ENCODE peak calls at places on chromosomes 16 and 17, in ten cellular contexts. One of them, this sample, is unnamed.

GRCh38 chr17:44533533-44534246 is 23.6 kb upstream of the FZD2 start:
- DNase-seq in activated T-cell treated with anti-CD3 and anti-CD28 coated beads, Interleukin-2, amount 50 U/mL, for 24 hours: peak
- DNase-seq in astrocyte: peak
- DNase-seq in smooth muscle cell of the brain vasculature: no peak
- DNase-seq in B cell: peak
- DNase-seq in EL: peak
- DNase-seq in left ventricle myocardium superior: peak
- DNase-seq in stimulated activated CD8-positive, alpha-beta memory T cell treated with anti-CD3 and anti-CD28 coated beads, Interleukin-12 subunit alpha, Interleukin-12 subunit beta, amount 100 ng/mL, for 4 hours: peak
- DNase-seq in activated naive CD4-positive, alpha-beta T cell: peak
- DNase-seq in kidney tubule cell: peak
- DNase-seq in this sample: peak

GRCh38 chr17:66855204-66855603 is 20.3 kb downstream of the CACNG5 start:
- DNase-seq in smooth muscle cell of the brain vasculature: no peak
- DNase-seq in stimulated activated CD8-positive, alpha-beta memory T cell treated with anti-CD3 and anti-CD28 coated beads, Interleukin-12 subunit alpha, Interleukin-12 subunit beta, amount 100 ng/mL, for 4 hours: no peak
- DNase-seq in EL: peak
- DNase-seq in B cell: no peak
- DNase-seq in kidney tubule cell: no peak
- DNase-seq in activated T-cell treated with anti-CD3 and anti-CD28 coated beads, Interleukin-2, amount 50 U/mL, for 24 hours: peak
- DNase-seq in left ventricle myocardium superior: no peak
- DNase-seq in astrocyte: no peak
- DNase-seq in activated naive CD4-positive, alpha-beta T cell: no peak
- DNase-seq in this sample: no peak

GRCh38 chr17:67824735-67825626 is at the start of gene BPTF:
- DNase-seq in smooth muscle cell of the brain vasculature: peak
- DNase-seq in left ventricle myocardium superior: peak
- DNase-seq in stimulated activated CD8-positive, alpha-beta memory T cell treated with anti-CD3 and anti-CD28 coated beads, Interleukin-12 subunit alpha, Interleukin-12 subunit beta, amount 100 ng/mL, for 4 hours: peak
- DNase-seq in activated naive CD4-positive, alpha-beta T cell: peak
- DNase-seq in kidney tubule cell: peak
- DNase-seq in EL: peak
- DNase-seq in activated T-cell treated with anti-CD3 and anti-CD28 coated beads, Interleukin-2, amount 50 U/mL, for 24 hours: peak
- DNase-seq in astrocyte: peak
- DNase-seq in B cell: peak
- DNase-seq in this sample: peak

GRCh38 chr16:86026136-86026905 is 127.4 kb downstream of the IRF8 start:
- DNase-seq in EL: no peak
- DNase-seq in activated naive CD4-positive, alpha-beta T cell: no peak
- DNase-seq in left ventricle myocardium superior: no peak
- DNase-seq in B cell: no peak
- DNase-seq in activated T-cell treated with anti-CD3 and anti-CD28 coated beads, Interleukin-2, amount 50 U/mL, for 24 hours: no peak
- DNase-seq in astrocyte: no peak
- DNase-seq in stimulated activated CD8-positive, alpha-beta memory T cell treated with anti-CD3 and anti-CD28 coated beads, Interleukin-12 subunit alpha, Interleukin-12 subunit beta, amount 100 ng/mL, for 4 hours: no peak
- DNase-seq in kidney tubule cell: no peak
- DNase-seq in smooth muscle cell of the brain vasculature: no peak
- DNase-seq in this sample: no peak

GRCh38 chr16:53534206-53534605 is 31.2 kb upstream of the AKTIP start:
- DNase-seq in B cell: no peak
- DNase-seq in smooth muscle cell of the brain vasculature: no peak
- DNase-seq in EL: no peak
- DNase-seq in activated naive CD4-positive, alpha-beta T cell: no peak
- DNase-seq in kidney tubule cell: no peak
- DNase-seq in stimulated activated CD8-positive, alpha-beta memory T cell treated with anti-CD3 and anti-CD28 coated beads, Interleukin-12 subunit alpha, Interleukin-12 subunit beta, amount 100 ng/mL, for 4 hours: no peak
- DNase-seq in activated T-cell treated with anti-CD3 and anti-CD28 coated beads, Interleukin-2, amount 50 U/mL, for 24 hours: no peak
- DNase-seq in left ventricle myocardium superior: no peak
- DNase-seq in astrocyte: no peak
- DNase-seq in this sample: no peak

GRCh38 chr17:82114447-82114846 is 16.4 kb upstream of the FASN start:
- DNase-seq in astrocyte: no peak
- DNase-seq in B cell: no peak
- DNase-seq in stimulated activated CD8-positive, alpha-beta memory T cell treated with anti-CD3 and anti-CD28 coated beads, Interleukin-12 subunit alpha, Interleukin-12 subunit beta, amount 100 ng/mL, for 4 hours: no peak
- DNase-seq in activated naive CD4-positive, alpha-beta T cell: no peak
- DNase-seq in activated T-cell treated with anti-CD3 and anti-CD28 coated beads, Interleukin-2, amount 50 U/mL, for 24 hours: no peak
- DNase-seq in smooth muscle cell of the brain vasculature: no peak
- DNase-seq in EL: no peak
- DNase-seq in left ventricle myocardium superior: no peak
- DNase-seq in kidney tubule cell: no peak
- DNase-seq in this sample: no peak

GRCh38 chr17:9018731-9019130 is 2.6 kb upstream of the NTN1 start:
- DNase-seq in kidney tubule cell: no peak
- DNase-seq in smooth muscle cell of the brain vasculature: no peak
- DNase-seq in EL: no peak
- DNase-seq in activated naive CD4-positive, alpha-beta T cell: no peak
- DNase-seq in astrocyte: no peak
- DNase-seq in left ventricle myocardium superior: no peak
- DNase-seq in stimulated activated CD8-positive, alpha-beta memory T cell treated with anti-CD3 and anti-CD28 coated beads, Interleukin-12 subunit alpha, Interleukin-12 subunit beta, amount 100 ng/mL, for 4 hours: no peak
- DNase-seq in B cell: no peak
- DNase-seq in activated T-cell treated with anti-CD3 and anti-CD28 coated beads, Interleukin-2, amount 50 U/mL, for 24 hours: no peak
- DNase-seq in this sample: no peak

GRCh38 chr16:83470406-83470805 is 337.4 kb upstream of the HSBP1 start:
- DNase-seq in activated naive CD4-positive, alpha-beta T cell: no peak
- DNase-seq in smooth muscle cell of the brain vasculature: no peak
- DNase-seq in activated T-cell treated with anti-CD3 and anti-CD28 coated beads, Interleukin-2, amount 50 U/mL, for 24 hours: no peak
- DNase-seq in astrocyte: peak
- DNase-seq in B cell: no peak
- DNase-seq in kidney tubule cell: peak
- DNase-seq in EL: peak
- DNase-seq in left ventricle myocardium superior: no peak
- DNase-seq in stimulated activated CD8-positive, alpha-beta memory T cell treated with anti-CD3 and anti-CD28 coated beads, Interleukin-12 subunit alpha, Interleukin-12 subunit beta, amount 100 ng/mL, for 4 hours: no peak
- DNase-seq in this sample: no peak

GRCh38 chr17:2008332-2009126 is 16.6 kb downstream of the RTN4RL1 start:
- DNase-seq in kidney tubule cell: no peak
- DNase-seq in activated T-cell treated with anti-CD3 and anti-CD28 coated beads, Interleukin-2, amount 50 U/mL, for 24 hours: no peak
- DNase-seq in EL: no peak
- DNase-seq in left ventricle myocardium superior: no peak
- DNase-seq in stimulated activated CD8-positive, alpha-beta memory T cell treated with anti-CD3 and anti-CD28 coated beads, Interleukin-12 subunit alpha, Interleukin-12 subunit beta, amount 100 ng/mL, for 4 hours: no peak
- DNase-seq in astrocyte: no peak
- DNase-seq in B cell: no peak
- DNase-seq in smooth muscle cell of the brain vasculature: no peak
- DNase-seq in activated naive CD4-positive, alpha-beta T cell: no peak
- DNase-seq in this sample: no peak

GRCh38 chr16:54430491-54431030 is 144.0 kb upstream of the IRX3 start:
- DNase-seq in B cell: no peak
- DNase-seq in stimulated activated CD8-positive, alpha-beta memory T cell treated with anti-CD3 and anti-CD28 coated beads, Interleukin-12 subunit alpha, Interleukin-12 subunit beta, amount 100 ng/mL, for 4 hours: no peak
- DNase-seq in activated T-cell treated with anti-CD3 and anti-CD28 coated beads, Interleukin-2, amount 50 U/mL, for 24 hours: no peak
- DNase-seq in EL: peak
- DNase-seq in smooth muscle cell of the brain vasculature: no peak
- DNase-seq in left ventricle myocardium superior: no peak
- DNase-seq in kidney tubule cell: no peak
- DNase-seq in astrocyte: peak
- DNase-seq in activated naive CD4-positive, alpha-beta T cell: no peak
- DNase-seq in this sample: no peak

GRCh38 chr17:31645351-31645750 is 213.7 kb downstream of the COPRS start:
- DNase-seq in astrocyte: no peak
- DNase-seq in EL: no peak
- DNase-seq in activated naive CD4-positive, alpha-beta T cell: no peak
- DNase-seq in B cell: no peak
- DNase-seq in smooth muscle cell of the brain vasculature: no peak
- DNase-seq in left ventricle myocardium superior: no peak
- DNase-seq in kidney tubule cell: no peak
- DNase-seq in activated T-cell treated with anti-CD3 and anti-CD28 coated beads, Interleukin-2, amount 50 U/mL, for 24 hours: no peak
- DNase-seq in stimulated activated CD8-positive, alpha-beta memory T cell treated with anti-CD3 and anti-CD28 coated beads, Interleukin-12 subunit alpha, Interleukin-12 subunit beta, amount 100 ng/mL, for 4 hours: no peak
- DNase-seq in this sample: no peak

GRCh38 chr17:42111265-42111636 is 1.3 kb downstream of the DHX58 start:
- DNase-seq in astrocyte: no peak
- DNase-seq in EL: no peak
- DNase-seq in B cell: no peak
- DNase-seq in activated T-cell treated with anti-CD3 and anti-CD28 coated beads, Interleukin-2, amount 50 U/mL, for 24 hours: no peak
- DNase-seq in activated naive CD4-positive, alpha-beta T cell: no peak
- DNase-seq in kidney tubule cell: no peak
- DNase-seq in stimulated activated CD8-positive, alpha-beta memory T cell treated with anti-CD3 and anti-CD28 coated beads, Interleukin-12 subunit alpha, Interleukin-12 subunit beta, amount 100 ng/mL, for 4 hours: no peak
- DNase-seq in smooth muscle cell of the brain vasculature: no peak
- DNase-seq in left ventricle myocardium superior: no peak
- DNase-seq in this sample: no peak

GRCh38 chr17:1785925-1786324 is 24.1 kb downstream of the SERPINF1 start:
- DNase-seq in activated naive CD4-positive, alpha-beta T cell: no peak
- DNase-seq in EL: no peak
- DNase-seq in astrocyte: no peak
- DNase-seq in kidney tubule cell: no peak
- DNase-seq in left ventricle myocardium superior: peak
- DNase-seq in stimulated activated CD8-positive, alpha-beta memory T cell treated with anti-CD3 and anti-CD28 coated beads, Interleukin-12 subunit alpha, Interleukin-12 subunit beta, amount 100 ng/mL, for 4 hours: no peak
- DNase-seq in smooth muscle cell of the brain vasculature: no peak
- DNase-seq in activated T-cell treated with anti-CD3 and anti-CD28 coated beads, Interleukin-2, amount 50 U/mL, for 24 hours: no peak
- DNase-seq in B cell: no peak
- DNase-seq in this sample: no peak

GRCh38 chr17:38322156-38322779 is 21.5 kb downstream of the GPR179 start:
- DNase-seq in stimulated activated CD8-positive, alpha-beta memory T cell treated with anti-CD3 and anti-CD28 coated beads, Interleukin-12 subunit alpha, Interleukin-12 subunit beta, amount 100 ng/mL, for 4 hours: peak
- DNase-seq in activated naive CD4-positive, alpha-beta T cell: peak
- DNase-seq in EL: peak
- DNase-seq in smooth muscle cell of the brain vasculature: no peak
- DNase-seq in astrocyte: peak
- DNase-seq in kidney tubule cell: peak
- DNase-seq in activated T-cell treated with anti-CD3 and anti-CD28 coated beads, Interleukin-2, amount 50 U/mL, for 24 hours: peak
- DNase-seq in left ventricle myocardium superior: peak
- DNase-seq in B cell: peak
- DNase-seq in this sample: no peak

GRCh38 chr17:51601622-51602261 is 341.4 kb downstream of the UTP18 start:
- DNase-seq in stimulated activated CD8-positive, alpha-beta memory T cell treated with anti-CD3 and anti-CD28 coated beads, Interleukin-12 subunit alpha, Interleukin-12 subunit beta, amount 100 ng/mL, for 4 hours: no peak
- DNase-seq in EL: no peak
- DNase-seq in left ventricle myocardium superior: no peak
- DNase-seq in astrocyte: no peak
- DNase-seq in B cell: no peak
- DNase-seq in activated naive CD4-positive, alpha-beta T cell: no peak
- DNase-seq in smooth muscle cell of the brain vasculature: no peak
- DNase-seq in activated T-cell treated with anti-CD3 and anti-CD28 coated beads, Interleukin-2, amount 50 U/mL, for 24 hours: no peak
- DNase-seq in kidney tubule cell: no peak
- DNase-seq in this sample: no peak

GRCh38 chr16:28189237-28189636 is 22.5 kb downstream of the XPO6 start:
- DNase-seq in activated naive CD4-positive, alpha-beta T cell: no peak
- DNase-seq in B cell: no peak
- DNase-seq in stimulated activated CD8-positive, alpha-beta memory T cell treated with anti-CD3 and anti-CD28 coated beads, Interleukin-12 subunit alpha, Interleukin-12 subunit beta, amount 100 ng/mL, for 4 hours: no peak
- DNase-seq in activated T-cell treated with anti-CD3 and anti-CD28 coated beads, Interleukin-2, amount 50 U/mL, for 24 hours: no peak
- DNase-seq in kidney tubule cell: peak
- DNase-seq in EL: peak
- DNase-seq in left ventricle myocardium superior: no peak
- DNase-seq in astrocyte: no peak
- DNase-seq in smooth muscle cell of the brain vasculature: no peak
- DNase-seq in this sample: no peak

GRCh38 chr16:82093901-82094300 is 58.8 kb downstream of the HSD17B2 start:
- DNase-seq in activated naive CD4-positive, alpha-beta T cell: no peak
- DNase-seq in stimulated activated CD8-positive, alpha-beta memory T cell treated with anti-CD3 and anti-CD28 coated beads, Interleukin-12 subunit alpha, Interleukin-12 subunit beta, amount 100 ng/mL, for 4 hours: no peak
- DNase-seq in B cell: no peak
- DNase-seq in astrocyte: peak
- DNase-seq in activated T-cell treated with anti-CD3 and anti-CD28 coated beads, Interleukin-2, amount 50 U/mL, for 24 hours: no peak
- DNase-seq in kidney tubule cell: peak
- DNase-seq in left ventricle myocardium superior: no peak
- DNase-seq in smooth muscle cell of the brain vasculature: no peak
- DNase-seq in EL: peak
- DNase-seq in this sample: no peak

GRCh38 chr16:67170168-67170947 is at the start of gene NOL3:
- DNase-seq in EL: peak
- DNase-seq in stimulated activated CD8-positive, alpha-beta memory T cell treated with anti-CD3 and anti-CD28 coated beads, Interleukin-12 subunit alpha, Interleukin-12 subunit beta, amount 100 ng/mL, for 4 hours: no peak
- DNase-seq in astrocyte: peak
- DNase-seq in smooth muscle cell of the brain vasculature: no peak
- DNase-seq in activated T-cell treated with anti-CD3 and anti-CD28 coated beads, Interleukin-2, amount 50 U/mL, for 24 hours: peak
- DNase-seq in B cell: peak
- DNase-seq in kidney tubule cell: peak
- DNase-seq in activated naive CD4-positive, alpha-beta T cell: no peak
- DNase-seq in left ventricle myocardium superior: peak
- DNase-seq in this sample: no peak

GRCh38 chr16:66335704-66336329 is 30.7 kb upstream of the CDH5 start:
- DNase-seq in kidney tubule cell: no peak
- DNase-seq in astrocyte: peak
- DNase-seq in B cell: no peak
- DNase-seq in activated T-cell treated with anti-CD3 and anti-CD28 coated beads, Interleukin-2, amount 50 U/mL, for 24 hours: no peak
- DNase-seq in smooth muscle cell of the brain vasculature: peak
- DNase-seq in left ventricle myocardium superior: peak
- DNase-seq in stimulated activated CD8-positive, alpha-beta memory T cell treated with anti-CD3 and anti-CD28 coated beads, Interleukin-12 subunit alpha, Interleukin-12 subunit beta, amount 100 ng/mL, for 4 hours: no peak
- DNase-seq in activated naive CD4-positive, alpha-beta T cell: no peak
- DNase-seq in EL: peak
- DNase-seq in this sample: no peak

GRCh38 chr17:38920374-38921291 is 4.8 kb upstream of the LASP1NB start:
- DNase-seq in stimulated activated CD8-positive, alpha-beta memory T cell treated with anti-CD3 and anti-CD28 coated beads, Interleukin-12 subunit alpha, Interleukin-12 subunit beta, amount 100 ng/mL, for 4 hours: no peak
- DNase-seq in EL: no peak
- DNase-seq in B cell: no peak
- DNase-seq in astrocyte: no peak
- DNase-seq in activated naive CD4-positive, alpha-beta T cell: no peak
- DNase-seq in kidney tubule cell: no peak
- DNase-seq in left ventricle myocardium superior: no peak
- DNase-seq in smooth muscle cell of the brain vasculature: no peak
- DNase-seq in activated T-cell treated with anti-CD3 and anti-CD28 coated beads, Interleukin-2, amount 50 U/mL, for 24 hours: no peak
- DNase-seq in this sample: no peak

GRCh38 chr16:87203060-87203656 is 114.0 kb downstream of the C16orf95 start:
- DNase-seq in activated T-cell treated with anti-CD3 and anti-CD28 coated beads, Interleukin-2, amount 50 U/mL, for 24 hours: peak
- DNase-seq in activated naive CD4-positive, alpha-beta T cell: no peak
- DNase-seq in astrocyte: peak
- DNase-seq in kidney tubule cell: peak
- DNase-seq in left ventricle myocardium superior: peak
- DNase-seq in stimulated activated CD8-positive, alpha-beta memory T cell treated with anti-CD3 and anti-CD28 coated beads, Interleukin-12 subunit alpha, Interleukin-12 subunit beta, amount 100 ng/mL, for 4 hours: no peak
- DNase-seq in EL: peak
- DNase-seq in smooth muscle cell of the brain vasculature: peak
- DNase-seq in B cell: no peak
- DNase-seq in this sample: no peak

GRCh38 chr17:80849119-80849518 is 142.5 kb upstream of the CHMP6 start:
- DNase-seq in astrocyte: no peak
- DNase-seq in B cell: no peak
- DNase-seq in kidney tubule cell: no peak
- DNase-seq in smooth muscle cell of the brain vasculature: no peak
- DNase-seq in activated T-cell treated with anti-CD3 and anti-CD28 coated beads, Interleukin-2, amount 50 U/mL, for 24 hours: no peak
- DNase-seq in EL: no peak
- DNase-seq in stimulated activated CD8-positive, alpha-beta memory T cell treated with anti-CD3 and anti-CD28 coated beads, Interleukin-12 subunit alpha, Interleukin-12 subunit beta, amount 100 ng/mL, for 4 hours: no peak
- DNase-seq in activated naive CD4-positive, alpha-beta T cell: no peak
- DNase-seq in left ventricle myocardium superior: no peak
- DNase-seq in this sample: no peak

GRCh38 chr16:11333696-11334095 is 11.6 kb upstream of the RMI2 start:
- DNase-seq in smooth muscle cell of the brain vasculature: no peak
- DNase-seq in astrocyte: peak
- DNase-seq in activated naive CD4-positive, alpha-beta T cell: no peak
- DNase-seq in activated T-cell treated with anti-CD3 and anti-CD28 coated beads, Interleukin-2, amount 50 U/mL, for 24 hours: no peak
- DNase-seq in left ventricle myocardium superior: no peak
- DNase-seq in B cell: no peak
- DNase-seq in kidney tubule cell: peak
- DNase-seq in stimulated activated CD8-positive, alpha-beta memory T cell treated with anti-CD3 and anti-CD28 coated beads, Interleukin-12 subunit alpha, Interleukin-12 subunit beta, amount 100 ng/mL, for 4 hours: no peak
- DNase-seq in EL: peak
- DNase-seq in this sample: no peak

GRCh38 chr17:50495918-50496317 is 12.3 kb upstream of the MYCBPAP start:
- DNase-seq in activated naive CD4-positive, alpha-beta T cell: no peak
- DNase-seq in kidney tubule cell: no peak
- DNase-seq in smooth muscle cell of the brain vasculature: no peak
- DNase-seq in left ventricle myocardium superior: no peak
- DNase-seq in astrocyte: peak
- DNase-seq in EL: peak
- DNase-seq in activated T-cell treated with anti-CD3 and anti-CD28 coated beads, Interleukin-2, amount 50 U/mL, for 24 hours: no peak
- DNase-seq in B cell: no peak
- DNase-seq in stimulated activated CD8-positive, alpha-beta memory T cell treated with anti-CD3 and anti-CD28 coated beads, Interleukin-12 subunit alpha, Interleukin-12 subunit beta, amount 100 ng/mL, for 4 hours: no peak
- DNase-seq in this sample: no peak

GRCh38 chr16:30875881-30876791 is 17.7 kb downstream of the BCL7C start:
- DNase-seq in left ventricle myocardium superior: no peak
- DNase-seq in B cell: peak
- DNase-seq in kidney tubule cell: peak
- DNase-seq in EL: peak
- DNase-seq in astrocyte: no peak
- DNase-seq in stimulated activated CD8-positive, alpha-beta memory T cell treated with anti-CD3 and anti-CD28 coated beads, Interleukin-12 subunit alpha, Interleukin-12 subunit beta, amount 100 ng/mL, for 4 hours: no peak
- DNase-seq in activated naive CD4-positive, alpha-beta T cell: no peak
- DNase-seq in activated T-cell treated with anti-CD3 and anti-CD28 coated beads, Interleukin-2, amount 50 U/mL, for 24 hours: peak
- DNase-seq in smooth muscle cell of the brain vasculature: no peak
- DNase-seq in this sample: no peak

GRCh38 chr16:56828641-56829040 is 36.4 kb upstream of the SLC12A3 start:
- DNase-seq in smooth muscle cell of the brain vasculature: no peak
- DNase-seq in astrocyte: no peak
- DNase-seq in left ventricle myocardium superior: no peak
- DNase-seq in activated T-cell treated with anti-CD3 and anti-CD28 coated beads, Interleukin-2, amount 50 U/mL, for 24 hours: no peak
- DNase-seq in kidney tubule cell: peak
- DNase-seq in stimulated activated CD8-positive, alpha-beta memory T cell treated with anti-CD3 and anti-CD28 coated beads, Interleukin-12 subunit alpha, Interleukin-12 subunit beta, amount 100 ng/mL, for 4 hours: no peak
- DNase-seq in activated naive CD4-positive, alpha-beta T cell: no peak
- DNase-seq in B cell: no peak
- DNase-seq in EL: no peak
- DNase-seq in this sample: no peak

GRCh38 chr17:19301274-19301946 is 61.1 kb downstream of the B9D1 start:
- DNase-seq in kidney tubule cell: no peak
- DNase-seq in B cell: no peak
- DNase-seq in EL: no peak
- DNase-seq in activated naive CD4-positive, alpha-beta T cell: no peak
- DNase-seq in stimulated activated CD8-positive, alpha-beta memory T cell treated with anti-CD3 and anti-CD28 coated beads, Interleukin-12 subunit alpha, Interleukin-12 subunit beta, amount 100 ng/mL, for 4 hours: no peak
- DNase-seq in activated T-cell treated with anti-CD3 and anti-CD28 coated beads, Interleukin-2, amount 50 U/mL, for 24 hours: no peak
- DNase-seq in smooth muscle cell of the brain vasculature: no peak
- DNase-seq in astrocyte: no peak
- DNase-seq in left ventricle myocardium superior: peak
- DNase-seq in this sample: no peak

GRCh38 chr16:85234310-85235235 is 122.3 kb upstream of the CIBAR2 start:
- DNase-seq in astrocyte: peak
- DNase-seq in activated T-cell treated with anti-CD3 and anti-CD28 coated beads, Interleukin-2, amount 50 U/mL, for 24 hours: no peak
- DNase-seq in activated naive CD4-positive, alpha-beta T cell: no peak
- DNase-seq in B cell: no peak
- DNase-seq in left ventricle myocardium superior: peak
- DNase-seq in kidney tubule cell: no peak
- DNase-seq in EL: peak
- DNase-seq in smooth muscle cell of the brain vasculature: no peak
- DNase-seq in stimulated activated CD8-positive, alpha-beta memory T cell treated with anti-CD3 and anti-CD28 coated beads, Interleukin-12 subunit alpha, Interleukin-12 subunit beta, amount 100 ng/mL, for 4 hours: no peak
- DNase-seq in this sample: no peak

This sample was measured in glomerular endothelial cell.